ENCODE peak calls at places on chromosomes 5 and 9, in eight cellular contexts. L is pulmonary artery endothelial cell; P is posterior vena cava; J is hepatocyte; N is activated T-cell treated with anti-CD3 and anti-CD28 coated beads, Interleukin-2, amount 50 U/mL, for 72 hours; K is T-helper 17 cell; F is mucosa of gallbladder; H is NCI-H1417. B is an unnamed sample.

GRCh38 chr5:124057161-124057814 is 545.3 kb downstream of the CSNK1G3 start:
- DNase-seq in L (no peak), P (no peak), J (peak), N (no peak), K (no peak), F (peak), H (peak), B (no peak)

GRCh38 chr5:7728076-7728475 is 122.9 kb downstream of the CFAP90 start:
- DNase-seq in L (no peak), P (no peak), J (peak), N (no peak), K (no peak), F (no peak), H (peak), B (no peak)

GRCh38 chr5:175681045-175681974 is 23.4 kb downstream of the HRH2 start:
- DNase-seq in L (no peak), P (peak), J (no peak), N (no peak), K (no peak), F (no peak), H (peak), B (no peak)

GRCh38 chr9:85007753-85008152 is 338.2 kb downstream of the NTRK2 start:
- DNase-seq in L (no peak), P (no peak), J (no peak), N (no peak), K (no peak), F (no peak), H (no peak), B (no peak)

GRCh38 chr9:124532897-124533296 is 25.7 kb upstream of the NR5A1 start:
- DNase-seq in L (no peak), P (no peak), J (no peak), N (no peak), K (no peak), F (no peak), H (no peak), B (no peak)

GRCh38 chr9:38227061-38227540 is 158.1 kb upstream of the SHB start:
- DNase-seq in L (peak), P (no peak), J (peak), N (peak), K (peak), F (peak), H (peak), B (peak)

GRCh38 chr5:10702911-10703491 is 58.0 kb downstream of the DAP start:
- DNase-seq in L (no peak), P (no peak), J (peak), N (no peak), K (no peak), F (no peak), H (no peak), B (peak)

GRCh38 chr5:6820851-6821479 is 107.7 kb downstream of the TENT4A start:
- DNase-seq in L (no peak), P (no peak), J (peak), N (peak), K (peak), F (no peak), H (peak), B (peak)

GRCh38 chr9:92147030-92147853 is 32.0 kb upstream of the SPTLC1 start:
- DNase-seq in L (peak), P (peak), J (peak), N (peak), K (no peak), F (no peak), H (no peak), B (peak)

GRCh38 chr5:168585119-168585912 is 6.1 kb upstream of the PANK3 start:
- DNase-seq in L (no peak), P (no peak), J (no peak), N (no peak), K (no peak), F (no peak), H (no peak), B (no peak)

GRCh38 chr9:124392254-124392653 is 23.0 kb downstream of the PSMB7 start:
- DNase-seq in L (no peak), P (no peak), J (no peak), N (no peak), K (no peak), F (no peak), H (no peak), B (no peak)

GRCh38 chr9:99362317-99362716 is 140.2 kb downstream of the SEC61B start:
- DNase-seq in L (no peak), P (no peak), J (no peak), N (no peak), K (no peak), F (no peak), H (no peak), B (no peak)

GRCh38 chr9:126145887-126146253 is 180.8 kb upstream of the MVB12B start:
- DNase-seq in L (no peak), P (peak), J (no peak), N (no peak), K (no peak), F (no peak), H (no peak), B (no peak)

GRCh38 chr9:105444130-105444529 is 3.7 kb upstream of the FSD1L start:
- DNase-seq in L (no peak), P (no peak), J (no peak), N (no peak), K (no peak), F (no peak), H (no peak), B (no peak)

GRCh38 chr9:117734082-117734481 is 29.9 kb downstream of the TLR4 start:
- DNase-seq in L (no peak), P (no peak), J (no peak), N (no peak), K (no peak), F (no peak), H (no peak), B (no peak)

GRCh38 chr9:5593904-5594303 is 35.0 kb upstream of the RIC1 start:
- DNase-seq in L (no peak), P (no peak), J (no peak), N (no peak), K (no peak), F (no peak), H (no peak), B (no peak)

GRCh38 chr5:17282283-17283120 is 65.1 kb downstream of the BASP1 start:
- DNase-seq in L (no peak), P (no peak), J (no peak), N (peak), K (no peak), F (no peak), H (no peak), B (no peak)

GRCh38 chr5:14851067-14851422 is 20.5 kb downstream of the ANKH start:
- DNase-seq in L (no peak), P (no peak), J (peak), N (no peak), K (no peak), F (no peak), H (no peak), B (no peak)

GRCh38 chr9:71909887-71910601 is 949 bp downstream of the ABHD17B start:
- DNase-seq in L (no peak), P (no peak), J (peak), N (peak), K (no peak), F (peak), H (peak), B (no peak)

GRCh38 chr5:72402959-72403628 is 82.9 kb downstream of the PTCD2 start:
- DNase-seq in L (peak), P (no peak), J (no peak), N (no peak), K (no peak), F (peak), H (no peak), B (peak)

GRCh38 chr9:214488-215448 is at the start of gene DOCK8:
- DNase-seq in L (no peak), P (peak), J (peak), N (peak), K (peak), F (peak), H (peak), B (peak)